ENCODE peak calls at places on chromosomes 4 and X, in six cellular contexts. One of them, this sample, is unnamed. For H3K4me1, the result is how much of the 10 kb centered on the place peaks cover.

GRCh38 chr4:8904666-8905065 is 33.0 kb upstream of the HMX1 start:
- DNase-seq in neural progenitor cell: no peak
- DNase-seq in fibroblast of lung: no peak
- DNase-seq in Karpas-422: no peak
- DNase-seq in IMR-90: no peak
- DNase-seq in H9: no peak
- DNase-seq in this sample: no peak

GRCh38 chr4:126405369-126405982 is 1090.7 kb downstream of the FAT4 start:
- DNase-seq in neural progenitor cell: peak
- DNase-seq in fibroblast of lung: peak
- DNase-seq in Karpas-422: peak
- DNase-seq in IMR-90: peak
- DNase-seq in H9: peak
- DNase-seq in this sample: no peak

GRCh38 chr4:10032625-10033024 is 11.3 kb upstream of the SLC2A9 start:
- DNase-seq in neural progenitor cell: no peak
- DNase-seq in fibroblast of lung: peak
- DNase-seq in Karpas-422: no peak
- DNase-seq in IMR-90: peak
- DNase-seq in H9: peak
- DNase-seq in this sample: no peak

GRCh38 chrX:77937291-77937690 is 26.8 kb downstream of the ATP7A start:
- DNase-seq in neural progenitor cell: no peak
- DNase-seq in fibroblast of lung: peak
- DNase-seq in Karpas-422: no peak
- DNase-seq in IMR-90: peak
- DNase-seq in H9: no peak
- DNase-seq in this sample: no peak

GRCh38 chr4:77617203-77617602 is 11.6 kb downstream of the CXCL13 start:
- DNase-seq in neural progenitor cell: no peak
- DNase-seq in fibroblast of lung: no peak
- DNase-seq in Karpas-422: no peak
- DNase-seq in IMR-90: no peak
- DNase-seq in H9: no peak
- DNase-seq in this sample: no peak

GRCh38 chr4:150816491-150816890 is 198.6 kb downstream of the LRBA start:
- DNase-seq in neural progenitor cell: no peak
- DNase-seq in fibroblast of lung: peak
- DNase-seq in Karpas-422: no peak
- DNase-seq in IMR-90: peak
- DNase-seq in H9: no peak
- DNase-seq in this sample: no peak

GRCh38 chr4:7464259-7464655 is 29.5 kb upstream of the PSAPL1 start:
- DNase-seq in neural progenitor cell: peak
- DNase-seq in fibroblast of lung: no peak
- DNase-seq in Karpas-422: no peak
- DNase-seq in IMR-90: no peak
- DNase-seq in H9: peak
- DNase-seq in this sample: no peak

GRCh38 chr4:3010998-3011397 is 47.6 kb downstream of the GRK4 start:
- DNase-seq in neural progenitor cell: no peak
- DNase-seq in fibroblast of lung: peak
- DNase-seq in Karpas-422: no peak
- DNase-seq in IMR-90: peak
- DNase-seq in H9: no peak
- DNase-seq in this sample: no peak

GRCh38 chr4:113962719-113963274 is 16.6 kb downstream of the ARSJ start:
- DNase-seq in neural progenitor cell: no peak
- DNase-seq in fibroblast of lung: no peak
- DNase-seq in Karpas-422: no peak
- DNase-seq in IMR-90: no peak
- DNase-seq in H9: no peak
- DNase-seq in this sample: no peak

GRCh38 chrX:134254511-134254910 is 17.5 kb downstream of the CCDC160 start:
- DNase-seq in neural progenitor cell: no peak
- DNase-seq in fibroblast of lung: no peak
- DNase-seq in Karpas-422: no peak
- DNase-seq in IMR-90: no peak
- DNase-seq in H9: no peak
- DNase-seq in this sample: no peak

GRCh38 chrX:19810370-19810769 is 77.0 kb downstream of the SH3KBP1 start:
- DNase-seq in neural progenitor cell: no peak
- DNase-seq in fibroblast of lung: no peak
- DNase-seq in Karpas-422: no peak
- DNase-seq in IMR-90: no peak
- DNase-seq in H9: no peak
- DNase-seq in this sample: no peak

GRCh38 chr4:26273308-26273980 is 47.4 kb upstream of the RBPJ start:
- DNase-seq in neural progenitor cell: peak
- DNase-seq in fibroblast of lung: no peak
- DNase-seq in Karpas-422: no peak
- DNase-seq in IMR-90: no peak
- DNase-seq in H9: peak
- DNase-seq in this sample: no peak

GRCh38 chr4:141140271-141141205 is 7.3 kb upstream of the RNF150 start:
- DNase-seq in neural progenitor cell: no peak
- DNase-seq in fibroblast of lung: no peak
- DNase-seq in Karpas-422: no peak
- DNase-seq in IMR-90: no peak
- DNase-seq in H9: no peak
- DNase-seq in this sample: no peak

GRCh38 chr4:104501290-104501689 is 6.6 kb upstream of the CXXC4 start:
- DNase-seq in neural progenitor cell: peak
- DNase-seq in fibroblast of lung: no peak
- DNase-seq in Karpas-422: no peak
- DNase-seq in IMR-90: no peak
- DNase-seq in H9: no peak
- DNase-seq in this sample: no peak

GRCh38 chr4:2417765-2418651 is at the start of gene ZFYVE28:
- DNase-seq in neural progenitor cell: peak
- DNase-seq in fibroblast of lung: no peak
- DNase-seq in Karpas-422: no peak
- DNase-seq in IMR-90: no peak
- DNase-seq in H9: no peak
- DNase-seq in this sample: no peak

GRCh38 chrX:149871940-149872339 is 9.0 kb upstream of the MAGEA8 start:
- DNase-seq in neural progenitor cell: peak
- DNase-seq in fibroblast of lung: no peak
- DNase-seq in Karpas-422: peak
- DNase-seq in IMR-90: no peak
- DNase-seq in H9: peak
- DNase-seq in this sample: no peak

GRCh38 chr4:80125252-80126177 is 52.5 kb upstream of the ANTXR2 start:
- DNase-seq in neural progenitor cell: no peak
- DNase-seq in fibroblast of lung: peak
- DNase-seq in Karpas-422: peak
- DNase-seq in IMR-90: peak
- DNase-seq in H9: no peak
- DNase-seq in this sample: no peak

DNA sequence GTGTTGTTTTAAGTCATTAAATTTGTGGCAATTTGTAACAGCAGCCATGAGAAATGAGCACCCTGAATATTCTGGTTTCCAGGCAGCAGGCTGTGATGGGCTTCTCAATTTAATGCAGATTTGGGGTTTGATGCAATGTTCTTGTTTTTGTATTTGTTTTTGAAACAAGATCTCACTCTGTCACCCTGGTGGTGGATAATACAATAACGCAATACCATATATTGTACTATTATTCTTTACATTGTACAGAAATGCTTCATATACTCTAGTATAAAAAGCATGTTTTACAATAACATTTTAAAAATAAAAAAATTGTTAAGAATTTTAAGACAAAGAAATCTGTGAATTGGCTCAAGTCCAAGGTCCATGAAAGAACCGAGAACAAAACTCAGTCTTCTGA is 129.1 kb downstream of the USP46 start:
- DNase-seq in neural progenitor cell: no peak
- DNase-seq in fibroblast of lung: no peak
- DNase-seq in Karpas-422: no peak
- DNase-seq in IMR-90: no peak
- DNase-seq in H9: no peak
- DNase-seq in this sample: no peak
- H3K4me1 ChIP-seq in neural progenitor cell: under half
- H3K4me1 ChIP-seq in fibroblast of lung: under half
- H3K4me1 ChIP-seq in Karpas-422: under half
- H3K4me1 ChIP-seq in IMR-90: under half
- H3K4me1 ChIP-seq in H9: under half
- H3K4me1 ChIP-seq in this sample: under half

GRCh38 chr4:153485374-153485773 is 19.2 kb downstream of the TMEM131L start:
- DNase-seq in neural progenitor cell: no peak
- DNase-seq in fibroblast of lung: no peak
- DNase-seq in Karpas-422: no peak
- DNase-seq in IMR-90: no peak
- DNase-seq in H9: no peak
- DNase-seq in this sample: no peak
- H3K9ac ChIP-seq in neural progenitor cell: no peak
- H3K9ac ChIP-seq in fibroblast of lung: no peak
- H3K9ac ChIP-seq in Karpas-422: no peak
- H3K9ac ChIP-seq in IMR-90: no peak
- H3K9ac ChIP-seq in H9: no peak
- H3K9ac ChIP-seq in this sample: no peak

GRCh38 chr4:42626629-42627028 is 30.3 kb downstream of the ATP8A1 start:
- DNase-seq in neural progenitor cell: no peak
- DNase-seq in fibroblast of lung: no peak
- DNase-seq in Karpas-422: no peak
- DNase-seq in IMR-90: no peak
- DNase-seq in H9: no peak
- DNase-seq in this sample: no peak
- H3K4me1 ChIP-seq in neural progenitor cell: under half
- H3K4me1 ChIP-seq in fibroblast of lung: under half
- H3K4me1 ChIP-seq in Karpas-422: half or more
- H3K4me1 ChIP-seq in IMR-90: under half
- H3K4me1 ChIP-seq in H9: under half
- H3K4me1 ChIP-seq in this sample: under half

GRCh38 chrX:23497919-23498318 is 163.3 kb downstream of the PTCHD1 start:
- DNase-seq in neural progenitor cell: no peak
- DNase-seq in fibroblast of lung: no peak
- DNase-seq in Karpas-422: peak
- DNase-seq in IMR-90: no peak
- DNase-seq in H9: no peak
- DNase-seq in this sample: no peak

GRCh38 chrX:23494741-23495140 is 160.1 kb downstream of the PTCHD1 start:
- DNase-seq in neural progenitor cell: no peak
- DNase-seq in fibroblast of lung: no peak
- DNase-seq in Karpas-422: peak
- DNase-seq in IMR-90: no peak
- DNase-seq in H9: no peak
- DNase-seq in this sample: no peak

GRCh38 chrX:23493941-23494374 is 159.3 kb downstream of the PTCHD1 start:
- DNase-seq in neural progenitor cell: no peak
- DNase-seq in fibroblast of lung: no peak
- DNase-seq in Karpas-422: peak
- DNase-seq in IMR-90: no peak
- DNase-seq in H9: no peak
- DNase-seq in this sample: no peak
- H3K9ac ChIP-seq in neural progenitor cell: no peak
- H3K9ac ChIP-seq in fibroblast of lung: no peak
- H3K9ac ChIP-seq in Karpas-422: no peak
- H3K9ac ChIP-seq in IMR-90: no peak
- H3K9ac ChIP-seq in H9: no peak
- H3K9ac ChIP-seq in this sample: no peak

DNA sequence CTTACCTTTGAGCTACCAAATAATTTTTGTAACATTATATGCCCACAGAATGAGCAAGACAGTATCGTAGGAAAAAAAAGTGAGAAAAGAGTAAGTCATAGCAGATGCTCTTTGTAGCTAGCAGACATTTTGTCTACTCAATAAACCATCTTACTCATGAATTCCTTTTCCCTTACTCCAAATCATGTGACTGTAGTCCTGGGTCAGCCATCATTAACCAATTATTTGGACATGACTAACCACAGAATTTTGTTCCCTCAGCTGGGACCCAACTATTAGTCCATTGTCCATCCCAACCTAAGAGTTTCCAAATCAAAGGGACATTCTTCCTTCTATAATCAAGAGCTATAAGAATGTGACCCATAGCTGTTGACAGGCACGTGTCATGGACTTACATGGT is 11.4 kb downstream of the UBE2D3 start:
- DNase-seq in neural progenitor cell: no peak
- DNase-seq in fibroblast of lung: peak
- DNase-seq in Karpas-422: no peak
- DNase-seq in IMR-90: peak
- DNase-seq in H9: no peak
- DNase-seq in this sample: peak
- H3K4me1 ChIP-seq in neural progenitor cell: under half
- H3K4me1 ChIP-seq in fibroblast of lung: under half
- H3K4me1 ChIP-seq in Karpas-422: half or more
- H3K4me1 ChIP-seq in IMR-90: under half
- H3K4me1 ChIP-seq in H9: under half
- H3K4me1 ChIP-seq in this sample: under half

GRCh38 chr4:188942606-188943005 is 803.4 kb downstream of the TRIML1 start:
- DNase-seq in neural progenitor cell: no peak
- DNase-seq in fibroblast of lung: no peak
- DNase-seq in Karpas-422: no peak
- DNase-seq in IMR-90: peak
- DNase-seq in H9: no peak
- DNase-seq in this sample: no peak

GRCh38 chr4:188941524-188942109 is 802.4 kb downstream of the TRIML1 start:
- DNase-seq in neural progenitor cell: no peak
- DNase-seq in fibroblast of lung: peak
- DNase-seq in Karpas-422: no peak
- DNase-seq in IMR-90: peak
- DNase-seq in H9: no peak
- DNase-seq in this sample: no peak
- H3K9ac ChIP-seq in neural progenitor cell: no peak
- H3K9ac ChIP-seq in fibroblast of lung: no peak
- H3K9ac ChIP-seq in Karpas-422: no peak
- H3K9ac ChIP-seq in IMR-90: no peak
- H3K9ac ChIP-seq in H9: no peak
- H3K9ac ChIP-seq in this sample: no peak

DNA sequence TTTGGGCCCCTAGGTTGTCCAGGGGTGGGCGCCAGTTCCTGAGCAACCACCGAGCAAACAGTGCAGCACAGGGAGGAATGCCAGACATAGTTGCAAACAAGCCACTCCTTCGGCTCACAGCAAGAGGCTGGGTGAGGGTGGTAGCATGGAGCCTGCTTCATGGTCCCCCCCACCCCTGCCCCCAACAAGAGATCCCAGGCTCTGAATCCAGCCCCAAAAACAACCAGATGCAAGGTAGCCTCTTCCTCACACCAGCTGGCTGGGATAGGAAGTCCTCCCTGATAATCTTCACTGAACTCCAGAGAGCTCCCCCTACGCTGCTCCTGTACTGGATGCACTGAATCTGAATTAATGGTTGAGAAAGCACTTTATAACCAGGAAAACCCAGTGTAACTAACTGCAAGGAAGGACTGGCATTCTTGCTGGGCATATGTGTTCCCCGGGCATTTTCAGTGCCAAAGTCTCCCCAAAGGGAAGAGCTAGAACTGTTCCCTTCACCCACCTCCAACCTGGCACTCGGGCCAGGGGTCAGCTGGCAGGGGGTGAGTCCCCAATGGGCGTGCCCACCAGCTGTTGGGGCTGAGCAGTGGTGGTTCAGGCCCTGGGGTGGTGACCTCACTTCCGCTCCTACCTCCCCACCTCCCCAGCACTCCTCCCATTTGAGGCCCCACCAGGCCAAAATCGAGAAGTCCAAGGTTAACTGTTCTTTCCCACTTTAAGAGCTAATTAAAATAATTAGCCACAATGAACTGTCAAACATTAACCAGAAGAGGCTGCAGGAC is 1.5 kb downstream of the ELF4 start:
- DNase-seq in neural progenitor cell: no peak
- DNase-seq in fibroblast of lung: no peak
- DNase-seq in Karpas-422: peak
- DNase-seq in IMR-90: no peak
- DNase-seq in H9: no peak
- DNase-seq in this sample: no peak
- H3K4me1 ChIP-seq in neural progenitor cell: under half
- H3K4me1 ChIP-seq in fibroblast of lung: under half
- H3K4me1 ChIP-seq in Karpas-422: under half
- H3K4me1 ChIP-seq in IMR-90: under half
- H3K4me1 ChIP-seq in H9: under half
- H3K4me1 ChIP-seq in this sample: under half